ENCODE peak calls at places on chromosome 18, in five cellular contexts. U is foreskin fibroblast, P is H54, A is PC-3, H is HCEC 1CT. D is an unnamed sample.

GRCh38 chr18:77208969-77209368 is 40.7 kb upstream of the GALR1 start:
- DNase-seq in H (peak), P (no peak), U (peak), A (peak), D (no peak)

GRCh38 chr18:13578400-13578799 is 148.0 kb downstream of the FAM210A start:
- DNase-seq in A (no peak), U (no peak), H (no peak), P (no peak), D (no peak)

GRCh38 chr18:23141022-23141999 is 6.0 kb downstream of the CABLES1 start:
- DNase-seq in A (no peak), P (no peak), U (peak), H (no peak), D (no peak)

GRCh38 chr18:40949138-40949949 is 1005.7 kb upstream of the PIK3C3 start:
- DNase-seq in A (no peak), P (no peak), U (no peak), H (no peak), D (no peak)

GRCh38 chr18:68991281-68991680 is 193.4 kb downstream of the CCDC102B start:
- DNase-seq in H (no peak), P (no peak), U (peak), A (peak), D (no peak)

GRCh38 chr18:22186484-22186971 is 17.1 kb downstream of the GATA6 start:
- DNase-seq in U (no peak), A (no peak), P (no peak), H (no peak), D (no peak)

GRCh38 chr18:70553961-70554325 is 265.1 kb downstream of the SOCS6 start:
- DNase-seq in P (no peak), U (no peak), A (no peak), H (no peak), D (no peak)

GRCh38 chr18:40935423-40935822 is 1019.6 kb upstream of the PIK3C3 start:
- DNase-seq in U (peak), P (no peak), H (no peak), A (peak), D (no peak)

GRCh38 chr18:10398571-10398970 is 55.9 kb upstream of the APCDD1 start:
- DNase-seq in H (no peak), U (no peak), A (no peak), P (no peak), D (no peak)

GRCh38 chr18:7567487-7568425 is 640 bp downstream of the PTPRM start:
- DNase-seq in A (peak), H (peak), P (peak), U (peak), D (no peak)

D was measured in CD8-positive, alpha-beta memory T cell.